ENCODE peak calls at places on chromosome 12, in five cellular contexts. F is A549, G is H1, I is IMR-90, U is HCT116. L is an unnamed sample.

GRCh38 chr12:29164477-29165163 is 15.5 kb downstream of the FAR2 start:
- DNase-seq in F (no peak), G (no peak), I (peak), U (no peak), L (no peak)

GRCh38 chr12:120754792-120755191 is 29.2 kb downstream of the ACADS start:
- DNase-seq in F (no peak), G (no peak), I (no peak), U (no peak), L (no peak)

GRCh38 chr12:55019784-55020183 is at the start of gene NEUROD4:
- DNase-seq in F (peak), G (peak), I (peak), U (peak), L (peak)

GRCh38 chr12:68932123-68932700 is 759 bp downstream of the CPM start:
- DNase-seq in F (no peak), G (no peak), I (no peak), U (no peak), L (no peak)

GRCh38 chr12:12784911-12785814 is at the start of gene APOLD1:
- DNase-seq in F (no peak), G (peak), I (no peak), U (no peak), L (no peak)

GRCh38 chr12:19382563-19382962 is 56.7 kb upstream of the AEBP2 start:
- DNase-seq in F (no peak), G (no peak), I (no peak), U (no peak), L (no peak)

GRCh38 chr12:31702047-31702446 is 26.8 kb downstream of the AMN1 start:
- DNase-seq in F (peak), G (no peak), I (peak), U (peak), L (no peak)

GRCh38 chr12:12266873-12267634 is at the start of gene LRP6:
- DNase-seq in F (peak), G (peak), I (peak), U (peak), L (peak)

GRCh38 chr12:76711241-76711640 is 52.7 kb upstream of the ZDHHC17 start:
- DNase-seq in F (no peak), G (no peak), I (peak), U (no peak), L (no peak)

GRCh38 chr12:78096909-78097597 is 266.4 kb downstream of the NAV3 start:
- DNase-seq in F (no peak), G (no peak), I (peak), U (no peak), L (no peak)

GRCh38 chr12:50569876-50570275 is 65.1 kb downstream of the DIP2B start:
- DNase-seq in F (peak), G (no peak), I (peak), U (no peak), L (no peak)

GRCh38 chr12:9760699-9761406 is at the start of gene CD69:
- DNase-seq in F (no peak), G (no peak), I (no peak), U (no peak), L (no peak)

GRCh38 chr12:54159549-54159948 is 29.2 kb downstream of the SMUG1 start:
- DNase-seq in F (no peak), G (no peak), I (no peak), U (no peak), L (no peak)

GRCh38 chr12:121804417-121805111 is 755 bp downstream of the SETD1B start:
- DNase-seq in F (peak), G (no peak), I (no peak), U (no peak), L (peak)

GRCh38 chr12:93378373-93379310 is 917 bp downstream of the NUDT4 start:
- DNase-seq in F (peak), G (peak), I (peak), U (no peak), L (no peak)

GRCh38 chr12:18165422-18165871 is 75.5 kb upstream of the RERGL start:
- DNase-seq in F (no peak), G (no peak), I (peak), U (no peak), L (no peak)

GRCh38 chr12:52806821-52807543 is 6.9 kb downstream of the KRT4 start:
- DNase-seq in F (no peak), G (no peak), I (no peak), U (no peak), L (no peak)

GRCh38 chr12:46343122-46343852 is 29.3 kb downstream of the SLC38A2 start:
- DNase-seq in F (no peak), G (no peak), I (no peak), U (no peak), L (no peak)

GRCh38 chr12:29537292-29537691 is 39.8 kb upstream of the OVCH1 start:
- DNase-seq in F (no peak), G (no peak), I (peak), U (no peak), L (no peak)

GRCh38 chr12:71011261-71011660 is 90.7 kb upstream of the PTPRR start:
- DNase-seq in F (peak), G (no peak), I (no peak), U (no peak), L (no peak)

GRCh38 chr12:111438501-111438900 is 32.8 kb downstream of the SH2B3 start:
- DNase-seq in F (no peak), G (no peak), I (peak), U (no peak), L (no peak)

GRCh38 chr12:62006076-62006732 is 254.0 kb upstream of the USP15 start:
- DNase-seq in F (peak), G (no peak), I (peak), U (peak), L (peak)

GRCh38 chr12:87930033-87930432 is 99.2 kb downstream of the C12orf50 start:
- DNase-seq in F (no peak), G (no peak), I (peak), U (no peak), L (no peak)

GRCh38 chr12:7129647-7130536 is at the start of gene CLSTN3:
- DNase-seq in F (no peak), G (peak), I (peak), U (no peak), L (peak)

GRCh38 chr12:116206828-116207227 is 70.7 kb downstream of the MED13L start:
- DNase-seq in F (no peak), G (no peak), I (no peak), U (no peak), L (no peak)

GRCh38 chr12:21860534-21860933 is 80.7 kb downstream of the ABCC9 start:
- DNase-seq in F (no peak), G (no peak), I (no peak), U (no peak), L (no peak)

GRCh38 chr12:40106202-40106533 is 287 bp upstream of the SLC2A13 start:
- DNase-seq in F (no peak), G (no peak), I (no peak), U (no peak), L (no peak)

GRCh38 chr12:123998344-123998941 is 25.4 kb downstream of the ZNF664 start:
- DNase-seq in F (no peak), G (no peak), I (peak), U (no peak), L (no peak)

GRCh38 chr12:79441534-79441933 is 249.2 kb downstream of the PAWR start:
- DNase-seq in F (no peak), G (no peak), I (no peak), U (no peak), L (no peak)

GRCh38 chr12:92144045-92144630 is 1.5 kb downstream of the BTG1 start:
- DNase-seq in F (peak), G (peak), I (peak), U (peak), L (peak)

GRCh38 chr12:104507672-104508071 is 50.9 kb downstream of the CHST11 start:
- DNase-seq in F (no peak), G (no peak), I (no peak), U (no peak), L (no peak)

GRCh38 chr12:13203028-13203922 is 6.7 kb downstream of the EMP1 start:
- DNase-seq in F (peak), G (peak), I (no peak), U (no peak), L (no peak)

GRCh38 chr12:123897221-123897620 is 75.4 kb downstream of the CCDC92 start:
- DNase-seq in F (peak), G (no peak), I (peak), U (peak), L (no peak)

GRCh38 chr12:68793436-68793835 is 14.5 kb upstream of the MDM2 start:
- DNase-seq in F (no peak), G (no peak), I (no peak), U (no peak), L (no peak)

GRCh38 chr12:112848972-112849371 is 57.4 kb downstream of the RPH3A start:
- DNase-seq in F (no peak), G (no peak), I (no peak), U (no peak), L (no peak)

GRCh38 chr12:43180242-43180641 is 371.8 kb downstream of the ADAMTS20 start:
- DNase-seq in F (no peak), G (no peak), I (no peak), U (no peak), L (no peak)
- TF ChIP-seq CEBPB in F (no peak), G (no peak), I (no peak), U (no peak), L (no peak)

GRCh38 chr12:125206757-125207156 is 141.5 kb downstream of the AACS start:
- DNase-seq in F (no peak), G (no peak), I (no peak), U (no peak), L (no peak)
- TF ChIP-seq CEBPB in F (no peak), G (no peak), I (no peak), U (no peak), L (no peak)

GRCh38 chr12:26633591-26634210 is 199.3 kb downstream of the ITPR2 start:
- DNase-seq in F (no peak), G (no peak), I (peak), U (no peak), L (peak)
- TF ChIP-seq CEBPB in F (no peak), G (no peak), I (peak), U (no peak), L (peak)

GRCh38 chr12:132373967-132374820 is 44.8 kb upstream of the GALNT9 start:
- DNase-seq in F (no peak), G (no peak), I (no peak), U (no peak), L (no peak)
- TF ChIP-seq CEBPB in F (no peak), G (no peak), I (no peak), U (no peak), L (no peak)

GRCh38 chr12:64531665-64532334 is 78.5 kb upstream of the RASSF3 start:
- DNase-seq in F (no peak), G (no peak), I (no peak), U (no peak), L (no peak)

GRCh38 chr12:64526859-64527258 is 74.9 kb downstream of the TBK1 start:
- DNase-seq in F (no peak), G (no peak), I (no peak), U (no peak), L (no peak)

GRCh38 chr12:64530566-64530965 is 78.6 kb downstream of the TBK1 start:
- DNase-seq in F (no peak), G (no peak), I (no peak), U (no peak), L (no peak)

GRCh38 chr12:64525461-64526160 is 73.7 kb downstream of the TBK1 start:
- DNase-seq in F (no peak), G (no peak), I (no peak), U (no peak), L (no peak)

DNA sequence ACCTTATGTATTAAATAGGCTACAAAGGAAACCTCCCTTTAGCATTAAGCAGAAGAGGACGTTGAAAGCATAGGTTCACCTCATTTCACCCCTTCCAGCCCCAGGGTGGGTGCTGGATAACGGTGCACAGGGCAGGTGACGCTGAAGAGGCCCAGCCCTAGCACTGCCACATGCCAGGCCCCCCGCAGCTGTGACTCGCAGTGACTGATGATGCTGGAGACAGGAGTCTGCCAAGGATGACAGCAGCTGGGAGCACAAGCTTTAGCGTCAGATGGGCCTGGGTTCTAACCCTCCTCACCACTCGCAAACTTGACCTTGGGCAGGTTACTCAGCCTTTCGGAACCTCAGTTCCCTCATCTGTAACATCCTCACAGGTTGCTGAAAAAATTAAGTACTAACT is 76.7 kb downstream of the TBK1 start:
- DNase-seq in F (no peak), G (no peak), I (peak), U (no peak), L (no peak)
- TF ChIP-seq CEBPB in F (no peak), G (no peak), I (no peak), U (no peak), L (no peak)

GRCh38 chr12:57622293-57623245 is 10.4 kb downstream of the B4GALNT1 start:
- DNase-seq in F (no peak), G (no peak), I (no peak), U (no peak), L (no peak)

GRCh38 chr12:57624441-57625220 is 8.4 kb downstream of the B4GALNT1 start:
- DNase-seq in F (no peak), G (no peak), I (no peak), U (no peak), L (no peak)

GRCh38 chr12:57625261-57626032 is 7.6 kb downstream of the B4GALNT1 start:
- DNase-seq in F (no peak), G (no peak), I (no peak), U (no peak), L (no peak)

GRCh38 chr12:57623385-57623784 is 9.6 kb downstream of the B4GALNT1 start:
- DNase-seq in F (no peak), G (no peak), I (no peak), U (no peak), L (no peak)

GRCh38 chr12:57623811-57624390 is 9.1 kb downstream of the B4GALNT1 start:
- DNase-seq in F (no peak), G (no peak), I (no peak), U (no peak), L (no peak)
- TF ChIP-seq CEBPB in F (no peak), G (no peak), I (no peak), U (no peak), L (no peak)

DNA sequence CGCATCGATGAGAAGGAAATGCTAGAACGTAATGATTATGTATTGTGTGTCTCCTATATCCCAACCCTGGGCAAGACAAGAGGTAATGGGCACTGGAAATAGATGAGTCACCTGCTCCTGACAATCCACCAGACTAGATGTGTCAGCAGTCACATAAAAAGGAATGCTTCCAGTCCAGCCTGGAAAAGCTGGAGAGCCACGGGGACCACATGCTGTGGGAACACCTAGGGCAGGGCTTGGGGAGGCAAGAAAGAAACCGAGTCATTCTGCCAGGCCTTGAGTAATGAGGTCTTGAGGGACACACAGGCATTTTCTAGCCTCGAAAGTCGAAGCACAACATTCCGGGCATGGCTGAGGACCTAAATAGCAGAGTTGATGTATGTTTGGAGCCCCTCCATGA is 716.7 kb upstream of the TMEM132C start:
- DNase-seq in F (no peak), G (no peak), I (peak), U (no peak), L (no peak)
- TF ChIP-seq CEBPB in F (no peak), G (no peak), I (no peak), U (no peak), L (no peak)

GRCh38 chr12:57883700-57884099 is 37.2 kb upstream of the CTDSP2 start:
- DNase-seq in F (no peak), G (no peak), I (no peak), U (no peak), L (no peak)

GRCh38 chr12:57882575-57882974 is 36.0 kb upstream of the CTDSP2 start:
- DNase-seq in F (no peak), G (no peak), I (no peak), U (no peak), L (no peak)

GRCh38 chr12:57877876-57878275 is 31.3 kb upstream of the CTDSP2 start:
- DNase-seq in F (no peak), G (no peak), I (no peak), U (no peak), L (no peak)

GRCh38 chr12:57883057-57883456 is 36.5 kb upstream of the CTDSP2 start:
- DNase-seq in F (no peak), G (no peak), I (no peak), U (no peak), L (no peak)

DNA sequence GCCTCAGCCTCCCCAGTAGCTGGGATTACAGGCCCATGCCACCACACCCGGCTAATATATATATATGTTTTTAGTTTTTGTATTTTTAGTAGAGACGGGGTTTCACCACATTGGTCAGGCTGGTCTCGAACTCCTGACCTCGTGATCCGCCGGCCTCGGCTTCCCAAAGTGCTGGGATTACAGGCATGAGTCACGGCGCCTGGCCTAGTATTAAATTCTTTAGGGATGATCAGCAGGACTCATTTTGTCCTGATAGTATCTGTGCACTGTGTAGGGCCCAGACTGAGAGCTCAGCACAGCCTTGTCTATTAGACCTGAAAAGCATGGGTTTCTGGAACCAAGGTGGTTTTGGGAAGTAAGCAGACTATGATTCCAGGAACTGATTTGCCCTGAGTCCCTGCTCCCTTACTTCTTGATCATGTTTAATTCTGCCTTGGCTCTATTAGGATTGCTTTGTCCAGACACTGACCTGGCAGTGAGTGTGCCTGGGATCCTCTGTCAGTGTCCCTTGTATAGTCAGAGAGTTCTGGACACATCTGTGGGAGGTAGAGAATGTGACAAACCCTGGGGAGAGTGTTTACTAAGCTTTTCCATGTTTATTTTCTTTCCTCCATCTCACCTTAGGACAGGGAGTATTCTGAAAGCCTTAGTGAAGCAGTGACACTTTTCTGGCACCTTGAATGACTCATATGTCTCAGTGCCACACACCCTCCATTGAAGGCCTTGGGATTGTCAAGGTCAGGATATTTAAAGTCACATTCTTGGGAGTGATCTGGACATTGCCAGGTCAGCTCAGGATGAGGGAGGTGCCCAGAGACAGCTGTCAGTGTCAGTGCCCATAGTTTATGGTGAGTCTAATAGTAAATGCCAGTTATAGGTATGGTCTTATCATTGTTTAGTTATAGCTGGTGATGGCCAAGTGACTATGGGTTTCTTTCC is 34.8 kb upstream of the CTDSP2 start:
- DNase-seq in F (no peak), G (no peak), I (peak), U (peak), L (no peak)
- TF ChIP-seq CEBPB in F (no peak), G (no peak), I (no peak), U (no peak), L (no peak)